ENCODE peak calls at places on chromosome 22, in five cellular contexts. X, V, T, Q and U are unnamed samples.

GRCh38 chr22:50444663-50445062 is 30.2 kb downstream of the SBF1 start:
- DNase-seq in T (no peak), Q (peak; percentile 85), X (peak; percentile 78), V (no peak), U (no peak)

GRCh38 chr22:27905638-27906037 is 13.4 kb downstream of the PITPNB start:
- DNase-seq in V (no peak), T (no peak), X (no peak), Q (no peak), U (no peak)

GRCh38 chr22:40329021-40329456 is 17.3 kb upstream of the ADSL start:
- DNase-seq in X (no peak), Q (no peak), V (no peak), T (no peak), U (no peak)

GRCh38 chr22:40436460-40437431 is 66.4 kb downstream of the SGSM3 start:
- DNase-seq in T (no peak), X (peak; percentile 74), Q (no peak), V (peak; percentile 36), U (no peak)

GRCh38 chr22:33116846-33117547 is 58.8 kb upstream of the SYN3 start:
- DNase-seq in V (no peak), T (no peak), X (no peak), Q (no peak), U (no peak)

GRCh38 chr22:24994070-24994763 is 41.7 kb downstream of the KIAA1671 start:
- DNase-seq in T (no peak), Q (no peak), X (no peak), V (no peak), U (no peak)

GRCh38 chr22:45554040-45554406 is 51.3 kb downstream of the FBLN1 start:
- DNase-seq in T (no peak), X (no peak), Q (no peak), V (peak; percentile 42), U (no peak)

GRCh38 chr22:22038178-22038880 is 55.7 kb upstream of the TOP3B start:
- DNase-seq in T (no peak), Q (no peak), X (peak; percentile 53), V (no peak), U (peak; percentile 53)

GRCh38 chr22:20027966-20028854 is 7.3 kb downstream of the TANGO2 start:
- DNase-seq in Q (no peak), V (no peak), T (no peak), X (no peak), U (no peak)

GRCh38 chr22:39242389-39242808 is 2.4 kb downstream of the PDGFB start:
- DNase-seq in X (no peak), Q (no peak), V (no peak), T (no peak), U (no peak)

GRCh38 chr22:39351689-39352214 is 2.0 kb downstream of the SYNGR1 start:
- DNase-seq in Q (no peak), T (no peak), X (peak; percentile 44), V (no peak), U (no peak)

GRCh38 chr22:40183029-40183581 is 5.4 kb downstream of the TNRC6B start:
- DNase-seq in X (peak; percentile 87), T (no peak), V (no peak), Q (no peak), U (no peak)

GRCh38 chr22:29716814-29717213 is 3.0 kb upstream of the CABP7 start:
- DNase-seq in T (no peak), V (peak; percentile 86), X (peak; percentile 80), Q (peak; percentile 51), U (no peak)

GRCh38 chr22:50305658-50306566 is 1.5 kb downstream of the PLXNB2 start:
- DNase-seq in T (no peak), X (peak; percentile 95), Q (peak; percentile 93), V (peak; percentile 73), U (peak; percentile 93)

GRCh38 chr22:36731916-36732315 is 28.4 kb upstream of the CACNG2 start:
- DNase-seq in V (no peak), T (no peak), Q (no peak), X (no peak), U (no peak)

GRCh38 chr22:49212466-49212865 is 615.2 kb downstream of the BRD1 start:
- DNase-seq in X (no peak), T (no peak), V (no peak), Q (no peak), U (no peak)

GRCh38 chr22:29702931-29703594 is 16.7 kb upstream of the CABP7 start:
- DNase-seq in Q (peak; percentile 39), X (no peak), V (no peak), T (no peak), U (no peak)

GRCh38 chr22:33811686-33812085 is 108.6 kb downstream of the LARGE1 start:
- DNase-seq in V (no peak), X (peak; percentile 79), Q (no peak), T (no peak), U (peak; percentile 94)

GRCh38 chr22:27782065-27782464 is 19.5 kb downstream of the MN1 start:
- DNase-seq in V (no peak), Q (no peak), X (no peak), T (no peak), U (no peak)

GRCh38 chr22:25692965-25693565 is 48.9 kb upstream of the MYO18B start:
- DNase-seq in V (no peak), Q (no peak), X (no peak), T (no peak), U (no peak)